ENCODE peak calls at places on chromosomes 6 and 20, in eight cellular contexts. One of them, this sample, is unnamed.
A peak's percentile ranks its signal among the peaks of the same experiment; 100 is the strongest.

GRCh38 chr20:25247100-25247665 is 702 bp upstream of the PYGB start:
- DNase-seq in prostate gland: peak; percentile 76
- DNase-seq in esophagus muscularis mucosa: no peak
- DNase-seq in breast epithelium: no peak
- DNase-seq in testis: peak; percentile 76
- DNase-seq in K562: peak; percentile 36
- DNase-seq in heart left ventricle: peak; percentile 87
- DNase-seq in uterus: peak; percentile 55
- DNase-seq in this sample: peak; percentile 93

GRCh38 chr6:150100745-150101144 is 31.8 kb upstream of the ULBP3 start:
- DNase-seq in uterus: no peak
- DNase-seq in breast epithelium: no peak
- DNase-seq in esophagus muscularis mucosa: no peak
- DNase-seq in prostate gland: no peak
- DNase-seq in K562: no peak
- DNase-seq in testis: no peak
- DNase-seq in heart left ventricle: no peak
- DNase-seq in this sample: no peak

GRCh38 chr6:12555267-12555666 is 161.3 kb upstream of the PHACTR1 start:
- DNase-seq in esophagus muscularis mucosa: no peak
- DNase-seq in uterus: no peak
- DNase-seq in prostate gland: no peak
- DNase-seq in heart left ventricle: no peak
- DNase-seq in K562: no peak
- DNase-seq in breast epithelium: no peak
- DNase-seq in testis: no peak
- DNase-seq in this sample: no peak

GRCh38 chr6:98487612-98488011 is 346.8 kb upstream of the POU3F2 start:
- DNase-seq in prostate gland: no peak
- DNase-seq in uterus: no peak
- DNase-seq in testis: no peak
- DNase-seq in esophagus muscularis mucosa: no peak
- DNase-seq in breast epithelium: no peak
- DNase-seq in K562: no peak
- DNase-seq in heart left ventricle: no peak
- DNase-seq in this sample: no peak

GRCh38 chr6:79946242-79946641 is 1.1 kb downstream of the ELOVL4 start:
- DNase-seq in testis: no peak
- DNase-seq in K562: no peak
- DNase-seq in esophagus muscularis mucosa: no peak
- DNase-seq in breast epithelium: no peak
- DNase-seq in prostate gland: no peak
- DNase-seq in heart left ventricle: no peak
- DNase-seq in uterus: no peak
- DNase-seq in this sample: no peak

GRCh38 chr6:57193177-57193576 is 21.1 kb downstream of the BAG2 start:
- DNase-seq in K562: no peak
- DNase-seq in uterus: no peak
- DNase-seq in heart left ventricle: no peak
- DNase-seq in esophagus muscularis mucosa: no peak
- DNase-seq in breast epithelium: no peak
- DNase-seq in prostate gland: no peak
- DNase-seq in testis: no peak
- DNase-seq in this sample: no peak

GRCh38 chr20:43540673-43541060 is 18.2 kb upstream of the SGK2 start:
- DNase-seq in K562: no peak
- DNase-seq in uterus: no peak
- DNase-seq in prostate gland: no peak
- DNase-seq in testis: no peak
- DNase-seq in breast epithelium: peak; percentile 22
- DNase-seq in heart left ventricle: no peak
- DNase-seq in esophagus muscularis mucosa: no peak
- DNase-seq in this sample: no peak

GRCh38 chr6:24901698-24902328 is 33.9 kb downstream of the RIPOR2 start:
- DNase-seq in testis: no peak
- DNase-seq in breast epithelium: no peak
- DNase-seq in esophagus muscularis mucosa: no peak
- DNase-seq in heart left ventricle: no peak
- DNase-seq in prostate gland: no peak
- DNase-seq in K562: no peak
- DNase-seq in uterus: no peak
- DNase-seq in this sample: no peak

GRCh38 chr6:83536034-83536646 is 23.8 kb downstream of the PRSS35 start:
- DNase-seq in K562: peak; percentile 57
- DNase-seq in esophagus muscularis mucosa: no peak
- DNase-seq in breast epithelium: no peak
- DNase-seq in testis: peak; percentile 88
- DNase-seq in heart left ventricle: peak; percentile 30
- DNase-seq in uterus: no peak
- DNase-seq in prostate gland: no peak
- DNase-seq in this sample: peak; percentile 21

GRCh38 chr6:71248306-71248705 is 40.3 kb upstream of the OGFRL1 start:
- DNase-seq in testis: no peak
- DNase-seq in prostate gland: no peak
- DNase-seq in K562: no peak
- DNase-seq in esophagus muscularis mucosa: no peak
- DNase-seq in breast epithelium: no peak
- DNase-seq in heart left ventricle: no peak
- DNase-seq in uterus: no peak
- DNase-seq in this sample: no peak

GRCh38 chr20:5495026-5495425 is 178.3 kb upstream of the PROKR2 start:
- DNase-seq in heart left ventricle: no peak
- DNase-seq in uterus: no peak
- DNase-seq in prostate gland: no peak
- DNase-seq in K562: no peak
- DNase-seq in testis: no peak
- DNase-seq in breast epithelium: no peak
- DNase-seq in esophagus muscularis mucosa: no peak
- DNase-seq in this sample: peak; percentile 21

GRCh38 chr6:155001482-155001881 is 6.4 kb downstream of the TIAM2 start:
- DNase-seq in heart left ventricle: no peak
- DNase-seq in testis: no peak
- DNase-seq in prostate gland: no peak
- DNase-seq in esophagus muscularis mucosa: no peak
- DNase-seq in K562: no peak
- DNase-seq in breast epithelium: no peak
- DNase-seq in uterus: no peak
- DNase-seq in this sample: no peak

DNA sequence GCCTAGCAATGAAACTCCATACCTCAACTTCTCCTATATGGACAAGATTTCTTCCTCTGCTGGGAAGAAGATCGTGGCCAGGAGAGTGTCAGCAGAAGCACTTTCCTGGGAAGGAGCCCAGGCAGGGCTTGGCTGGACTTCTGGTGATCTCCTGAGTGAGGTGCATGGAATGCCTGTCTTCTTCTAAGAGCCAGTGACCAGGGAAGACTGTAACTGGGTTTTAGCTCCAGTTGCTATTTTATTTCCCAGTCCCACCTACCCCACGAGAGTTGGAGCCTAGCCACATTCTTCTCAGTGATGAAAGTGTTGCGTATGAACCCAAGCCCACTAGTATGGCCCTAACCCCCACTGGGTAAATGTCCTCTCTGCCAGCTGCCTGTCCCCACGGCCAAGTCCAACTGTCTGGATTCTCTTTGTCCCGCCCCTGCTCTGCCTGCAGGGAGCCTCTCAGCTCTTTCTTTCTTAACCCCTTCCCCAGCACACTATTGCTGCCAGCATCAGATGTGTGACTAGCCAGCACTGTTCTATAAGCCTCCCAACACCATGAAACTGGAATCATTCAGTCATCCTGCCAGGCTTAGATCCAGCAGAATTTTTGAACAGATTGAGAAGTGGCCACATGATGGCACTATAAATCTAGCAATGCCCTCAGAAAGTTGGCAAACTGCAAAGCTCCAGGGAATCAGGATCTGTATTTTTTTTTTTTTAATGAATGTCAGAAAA is 69.8 kb upstream of the FAM184A start:
- DNase-seq in breast epithelium: no peak
- DNase-seq in uterus: peak; percentile 38
- DNase-seq in K562: peak; percentile 31
- DNase-seq in prostate gland: peak; percentile 31
- DNase-seq in testis: peak; percentile 40
- DNase-seq in esophagus muscularis mucosa: peak; percentile 39
- DNase-seq in heart left ventricle: no peak
- DNase-seq in this sample: no peak
- H3K4me3 ChIP-seq in breast epithelium: peak overlapping the region; percentile 40
- H3K4me3 ChIP-seq in uterus: no peak overlapping the region
- H3K4me3 ChIP-seq in K562: no peak overlapping the region
- H3K4me3 ChIP-seq in prostate gland: no peak overlapping the region
- H3K4me3 ChIP-seq in testis: no peak overlapping the region
- H3K4me3 ChIP-seq in esophagus muscularis mucosa: peak overlapping the region; percentile 35
- H3K4me3 ChIP-seq in heart left ventricle: no peak overlapping the region
- H3K4me3 ChIP-seq in this sample: no peak overlapping the region

GRCh38 chr20:36461600-36462439 is 79.5 kb upstream of the MYL9 start:
- DNase-seq in uterus: peak; percentile 61
- DNase-seq in esophagus muscularis mucosa: no peak
- DNase-seq in K562: peak; percentile 76
- DNase-seq in prostate gland: peak; percentile 53
- DNase-seq in breast epithelium: peak; percentile 63
- DNase-seq in heart left ventricle: peak; percentile 75
- DNase-seq in testis: peak; percentile 57
- DNase-seq in this sample: peak; percentile 94

GRCh38 chr20:36460648-36461599 is 80.4 kb upstream of the MYL9 start:
- DNase-seq in prostate gland: peak; percentile 93
- DNase-seq in breast epithelium: peak; percentile 93
- DNase-seq in uterus: peak; percentile 91
- DNase-seq in testis: peak; percentile 96
- DNase-seq in heart left ventricle: peak; percentile 96
- DNase-seq in K562: peak; percentile 93
- DNase-seq in esophagus muscularis mucosa: peak; percentile 97
- DNase-seq in this sample: peak; percentile 98

GRCh38 chr20:36465109-36466080 is 75.9 kb upstream of the MYL9 start:
- DNase-seq in prostate gland: no peak
- DNase-seq in uterus: peak; percentile 72
- DNase-seq in K562: peak; percentile 72
- DNase-seq in heart left ventricle: peak; percentile 46
- DNase-seq in esophagus muscularis mucosa: no peak
- DNase-seq in testis: no peak
- DNase-seq in breast epithelium: no peak
- DNase-seq in this sample: peak; percentile 92

GRCh38 chr20:36463212-36464061 is 77.9 kb upstream of the MYL9 start:
- DNase-seq in prostate gland: no peak
- DNase-seq in uterus: no peak
- DNase-seq in esophagus muscularis mucosa: no peak
- DNase-seq in K562: no peak
- DNase-seq in testis: no peak
- DNase-seq in heart left ventricle: no peak
- DNase-seq in breast epithelium: no peak
- DNase-seq in this sample: no peak

GRCh38 chr20:36462440-36463211 is 78.7 kb upstream of the MYL9 start:
- DNase-seq in testis: peak; percentile 54
- DNase-seq in prostate gland: peak; percentile 22
- DNase-seq in K562: peak; percentile 28
- DNase-seq in uterus: peak; percentile 67
- DNase-seq in esophagus muscularis mucosa: no peak
- DNase-seq in breast epithelium: no peak
- DNase-seq in heart left ventricle: peak; percentile 89
- DNase-seq in this sample: peak; percentile 52
- TF ChIP-seq POLR2A in testis: no peak
- TF ChIP-seq POLR2A in prostate gland: no peak
- TF ChIP-seq POLR2A in K562: no peak
- TF ChIP-seq POLR2A in uterus: peak; percentile 50
- TF ChIP-seq POLR2A in esophagus muscularis mucosa: peak; percentile 55
- TF ChIP-seq POLR2A in breast epithelium: no peak
- TF ChIP-seq POLR2A in heart left ventricle: no peak
- TF ChIP-seq POLR2A in this sample: no peak

GRCh38 chr6:43402819-43403218 is 24.5 kb upstream of the ABCC10 start:
- DNase-seq in uterus: no peak
- DNase-seq in testis: no peak
- DNase-seq in esophagus muscularis mucosa: no peak
- DNase-seq in heart left ventricle: no peak
- DNase-seq in prostate gland: no peak
- DNase-seq in K562: peak; percentile 59
- DNase-seq in breast epithelium: no peak
- DNase-seq in this sample: no peak
- TF ChIP-seq CTCF in uterus: no peak
- TF ChIP-seq CTCF in testis: no peak
- TF ChIP-seq CTCF in esophagus muscularis mucosa: no peak
- TF ChIP-seq CTCF in heart left ventricle: no peak
- TF ChIP-seq CTCF in prostate gland: no peak
- TF ChIP-seq CTCF in K562: peak; percentile 26
- TF ChIP-seq CTCF in breast epithelium: no peak
- TF ChIP-seq CTCF in this sample: no peak

GRCh38 chr6:6590530-6590929 is 2.0 kb downstream of the LY86 start:
- DNase-seq in prostate gland: no peak
- DNase-seq in breast epithelium: no peak
- DNase-seq in testis: no peak
- DNase-seq in esophagus muscularis mucosa: peak; percentile 57
- DNase-seq in uterus: no peak
- DNase-seq in K562: no peak
- DNase-seq in heart left ventricle: no peak
- DNase-seq in this sample: no peak

GRCh38 chr6:6588064-6588923 is at the start of gene LY86:
- DNase-seq in testis: no peak
- DNase-seq in breast epithelium: no peak
- DNase-seq in heart left ventricle: peak; percentile 60
- DNase-seq in esophagus muscularis mucosa: peak; percentile 90
- DNase-seq in K562: no peak
- DNase-seq in uterus: peak; percentile 27
- DNase-seq in prostate gland: no peak
- DNase-seq in this sample: no peak

GRCh38 chr6:6586671-6587526 is 1.6 kb upstream of the LY86 start:
- DNase-seq in prostate gland: no peak
- DNase-seq in esophagus muscularis mucosa: peak; percentile 70
- DNase-seq in breast epithelium: no peak
- DNase-seq in K562: no peak
- DNase-seq in heart left ventricle: peak; percentile 33
- DNase-seq in uterus: no peak
- DNase-seq in testis: no peak
- DNase-seq in this sample: no peak

GRCh38 chr6:6587696-6588063 is 840 bp upstream of the LY86 start:
- DNase-seq in breast epithelium: no peak
- DNase-seq in uterus: no peak
- DNase-seq in testis: no peak
- DNase-seq in prostate gland: no peak
- DNase-seq in K562: no peak
- DNase-seq in heart left ventricle: no peak
- DNase-seq in esophagus muscularis mucosa: no peak
- DNase-seq in this sample: no peak

DNA sequence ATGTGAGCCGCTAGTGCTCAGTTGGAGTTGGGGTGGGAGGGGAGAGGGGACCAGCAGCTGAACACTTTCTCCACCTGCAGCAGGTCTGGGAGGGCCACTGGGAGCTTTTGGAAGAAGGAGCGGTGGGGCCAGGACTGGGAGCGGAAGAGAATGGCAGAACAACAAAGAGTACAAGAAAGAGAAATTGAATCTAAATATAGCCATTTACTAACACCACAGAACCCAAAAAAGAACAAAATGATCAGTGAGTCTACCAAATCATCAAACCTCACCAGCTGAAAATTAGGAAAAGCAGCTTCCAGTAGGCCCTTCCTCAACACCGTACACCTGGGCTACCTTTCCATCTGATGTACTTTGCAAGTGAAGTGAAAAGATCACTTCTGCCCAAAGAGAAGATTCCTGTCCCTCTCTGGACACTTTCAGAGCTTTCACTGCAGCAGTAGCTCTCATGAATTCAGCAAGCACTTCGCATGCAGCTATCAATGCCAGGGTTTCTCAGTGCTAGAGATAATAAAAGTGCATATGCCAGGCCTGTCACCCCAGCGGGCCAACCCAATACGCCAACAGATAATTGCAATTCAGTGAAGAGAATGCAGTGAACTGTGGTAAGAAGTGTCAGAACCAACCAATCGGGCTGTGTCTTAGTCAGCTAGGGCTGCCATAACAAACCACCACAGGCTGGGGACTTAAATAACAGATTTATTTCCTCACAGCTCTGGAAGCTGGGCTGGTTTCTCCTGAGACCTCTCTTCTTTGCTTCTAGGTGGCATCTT is 590 bp downstream of the LY86 start:
- DNase-seq in K562: no peak
- DNase-seq in uterus: no peak
- DNase-seq in breast epithelium: no peak
- DNase-seq in prostate gland: no peak
- DNase-seq in esophagus muscularis mucosa: peak; percentile 45
- DNase-seq in testis: no peak
- DNase-seq in heart left ventricle: peak; percentile 46
- DNase-seq in this sample: no peak
- H3K4me3 ChIP-seq in K562: no peak overlapping the region
- H3K4me3 ChIP-seq in uterus: no peak overlapping the region
- H3K4me3 ChIP-seq in breast epithelium: peak overlapping the region; percentile 48
- H3K4me3 ChIP-seq in prostate gland: no peak overlapping the region
- H3K4me3 ChIP-seq in esophagus muscularis mucosa: no peak overlapping the region
- H3K4me3 ChIP-seq in testis: no peak overlapping the region
- H3K4me3 ChIP-seq in heart left ventricle: no peak overlapping the region
- H3K4me3 ChIP-seq in this sample: no peak overlapping the region